ENCODE peak calls at places on chromosomes 4 and X, in seven cellular contexts. P, G, K, Z, J, T and I are unnamed samples.

GRCh38 chrX:13307041-13307440 is 12.8 kb downstream of the ATXN3L start:
- DNase-seq in P (no peak), G (no peak), K (no peak), Z (peak; percentile 24), J (no peak), T (no peak), I (no peak)

GRCh38 chr4:4985844-4986243 is 33.4 kb downstream of the CYTL1 start:
- DNase-seq in P (no peak), G (no peak), K (no peak), Z (no peak), J (no peak), T (no peak), I (no peak)

GRCh38 chr4:141131738-141132688 is 1.3 kb downstream of the RNF150 start:
- DNase-seq in P (peak; percentile 25), G (no peak), K (peak; percentile 31), Z (no peak), J (peak; percentile 32), T (no peak), I (no peak)

GRCh38 chrX:153592966-153593688 is 5.8 kb downstream of the CCNQ start:
- DNase-seq in P (no peak), G (no peak), K (no peak), Z (no peak), J (no peak), T (no peak), I (no peak)

GRCh38 chr4:15717647-15718416 is 15.0 kb downstream of the BST1 start:
- DNase-seq in P (no peak), G (no peak), K (no peak), Z (no peak), J (no peak), T (no peak), I (no peak)

GRCh38 chrX:110180928-110181310 is 137.0 kb downstream of the AMMECR1 start:
- DNase-seq in P (peak; percentile 15), G (no peak), K (no peak), Z (peak; percentile 83), J (no peak), T (no peak), I (no peak)

GRCh38 chrX:9339603-9340569 is 125.0 kb upstream of the TBL1X start:
- DNase-seq in P (no peak), G (no peak), K (no peak), Z (no peak), J (no peak), T (no peak), I (no peak)

GRCh38 chr4:29852537-29852936 is 867.6 kb upstream of the PCDH7 start:
- DNase-seq in P (no peak), G (no peak), K (no peak), Z (no peak), J (no peak), T (no peak), I (no peak)

GRCh38 chr4:78166582-78166981 is 109.5 kb downstream of the FRAS1 start:
- DNase-seq in P (no peak), G (no peak), K (no peak), Z (peak; percentile 16), J (no peak), T (no peak), I (no peak)

GRCh38 chrX:147602297-147602696 is 309.4 kb upstream of the FMR1 start:
- DNase-seq in P (no peak), G (no peak), K (peak; percentile 8), Z (no peak), J (no peak), T (no peak), I (no peak)

GRCh38 chrX:8783100-8784098 is 17.8 kb downstream of the FAM9A start:
- DNase-seq in P (peak; percentile 50), G (no peak), K (no peak), Z (peak; percentile 3), J (no peak), T (no peak), I (peak; percentile 72)

GRCh38 chr4:177574446-177574845 is 132.2 kb upstream of the AGA start:
- DNase-seq in P (no peak), G (no peak), K (no peak), Z (peak; percentile 40), J (no peak), T (no peak), I (no peak)

GRCh38 chrX:85627363-85627762 is 247.9 kb upstream of the POF1B start:
- DNase-seq in P (no peak), G (no peak), K (no peak), Z (no peak), J (no peak), T (no peak), I (no peak)

GRCh38 chr4:173333658-173334084 is 487 bp downstream of the HMGB2 start:
- DNase-seq in P (peak; percentile 47), G (no peak), K (peak; percentile 78), Z (peak; percentile 17), J (no peak), T (peak; percentile 55), I (no peak)

GRCh38 chr4:93334003-93334402 is 494.6 kb upstream of the ATOH1 start:
- DNase-seq in P (no peak), G (peak; percentile 13), K (no peak), Z (no peak), J (no peak), T (no peak), I (no peak)

GRCh38 chr4:142318280-142318679 is 527.8 kb downstream of the INPP4B start:
- DNase-seq in P (no peak), G (no peak), K (no peak), Z (no peak), J (no peak), T (no peak), I (no peak)

GRCh38 chr4:126697748-126698147 is 935.0 kb upstream of the INTU start:
- DNase-seq in P (no peak), G (peak; percentile 26), K (no peak), Z (peak; percentile 88), J (no peak), T (no peak), I (no peak)

GRCh38 chr4:128060130-128060619 is 937 bp upstream of the LARP1B start:
- DNase-seq in P (peak; percentile 36), G (no peak), K (no peak), Z (peak; percentile 36), J (no peak), T (no peak), I (peak; percentile 30)

GRCh38 chr4:98873059-98873458 is 55.9 kb downstream of the EIF4E start:
- DNase-seq in P (no peak), G (no peak), K (no peak), Z (peak; percentile 38), J (no peak), T (no peak), I (no peak)

GRCh38 chrX:118545510-118545909 is 49.9 kb downstream of the DOCK11 start:
- DNase-seq in P (no peak), G (no peak), K (no peak), Z (no peak), J (no peak), T (no peak), I (no peak)

DNA sequence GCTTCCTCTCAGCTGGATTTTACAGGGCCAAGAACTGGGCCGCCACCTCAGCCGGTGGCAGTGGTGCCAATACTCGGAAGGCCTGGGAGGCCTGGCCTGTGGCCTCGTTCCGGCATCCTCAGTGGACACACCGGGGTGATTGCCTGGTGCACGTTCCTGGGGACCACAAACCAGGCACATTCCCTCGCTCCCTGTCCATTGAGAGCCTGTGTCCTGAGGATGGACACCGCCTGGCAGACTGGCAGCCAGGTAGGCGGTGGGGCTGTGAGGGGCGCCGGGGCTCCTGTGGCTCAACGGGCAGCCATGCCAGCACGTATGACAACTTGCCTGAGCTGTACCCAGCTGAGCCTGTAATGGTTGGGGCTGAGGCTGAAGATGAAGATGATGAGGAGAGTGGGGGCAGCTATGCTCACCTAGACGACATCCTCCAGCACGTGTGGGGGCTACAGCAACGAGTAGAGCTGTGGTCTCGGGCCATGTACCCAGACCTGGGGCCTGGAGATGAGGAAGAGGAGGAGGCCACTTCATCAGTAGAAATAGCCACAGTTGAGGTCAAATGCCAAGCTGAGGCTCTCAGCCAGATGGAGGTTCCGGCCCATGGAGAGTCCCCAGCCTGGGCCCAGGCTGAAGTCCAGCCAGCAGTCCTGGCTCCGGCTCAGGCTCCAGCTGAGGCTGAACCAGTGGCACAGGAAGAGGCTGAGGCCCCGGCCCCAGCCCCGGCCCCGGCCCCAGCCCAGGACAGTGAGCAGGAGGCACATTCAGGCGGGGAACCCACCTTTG is 70.4 kb downstream of the STARD8 start:
- DNase-seq in P (no peak), G (no peak), K (no peak), Z (no peak), J (no peak), T (peak; percentile 13), I (no peak)
- TF ChIP-seq CTCF in P (no peak), G (no peak), K (no peak), Z (no peak), J (no peak), T (no peak), I (no peak)

DNA sequence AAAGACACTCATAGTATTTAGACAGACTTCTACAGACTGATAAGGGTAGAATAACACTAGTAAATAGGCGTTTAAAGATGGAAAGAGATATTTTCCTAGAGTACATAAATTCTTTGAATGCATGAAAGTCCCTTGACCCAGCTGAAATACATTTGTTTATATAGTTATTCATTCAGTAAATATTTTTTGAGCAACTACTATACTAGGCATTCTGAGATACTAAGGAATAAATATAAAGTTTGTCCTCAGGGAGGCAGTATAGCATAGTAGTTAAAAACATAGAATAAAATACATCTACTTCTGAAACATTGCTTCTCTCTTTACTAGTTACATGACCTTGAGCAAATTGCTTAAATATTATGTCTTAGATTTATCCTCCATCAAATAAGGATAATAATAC is 27.4 kb downstream of the HMGN5 start:
- DNase-seq in P (peak; percentile 0), G (no peak), K (peak; percentile 12), Z (peak; percentile 32), J (no peak), T (no peak), I (peak; percentile 9)
- TF ChIP-seq CTCF in P (no peak), G (peak; percentile 15), K (peak; percentile 41), Z (peak; percentile 7), J (peak; percentile 57), T (no peak), I (peak; percentile 24)

DNA sequence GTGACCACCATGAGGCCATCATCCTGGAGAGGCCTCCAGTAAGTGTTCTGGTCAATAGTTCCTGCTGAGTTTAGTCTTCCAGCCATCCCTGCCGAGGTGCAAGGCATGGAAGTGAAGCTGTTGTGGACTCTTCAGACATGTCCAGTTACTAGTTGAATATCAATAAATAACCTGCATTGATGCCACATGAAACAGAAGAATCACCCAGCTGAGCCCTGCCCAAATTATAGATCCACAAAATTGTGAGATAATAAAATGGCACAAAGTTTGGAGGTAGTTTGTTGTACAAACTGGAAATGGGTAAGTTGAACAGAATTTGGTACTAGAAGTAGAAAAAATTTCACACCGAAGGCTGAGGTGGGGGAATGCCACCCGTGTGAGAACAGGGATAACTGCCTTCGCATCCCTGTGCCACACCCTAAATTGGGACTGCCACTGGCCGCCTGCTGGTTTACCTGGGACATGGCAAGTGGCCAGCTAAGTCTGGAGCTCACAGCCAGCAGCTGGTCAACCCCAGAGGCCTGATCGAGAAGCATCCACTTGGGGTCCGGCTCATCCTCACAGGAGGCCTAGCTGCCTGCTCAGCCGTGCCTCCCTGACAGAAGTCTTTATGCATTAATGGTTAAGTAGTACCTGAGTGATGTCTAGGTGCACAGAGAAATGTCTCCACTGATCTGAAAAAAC is 184.5 kb downstream of the SPRY1 start:
- DNase-seq in P (no peak), G (no peak), K (no peak), Z (no peak), J (no peak), T (no peak), I (no peak)
- TF ChIP-seq CTCF in P (no peak), G (no peak), K (no peak), Z (no peak), J (no peak), T (no peak), I (no peak)

DNA sequence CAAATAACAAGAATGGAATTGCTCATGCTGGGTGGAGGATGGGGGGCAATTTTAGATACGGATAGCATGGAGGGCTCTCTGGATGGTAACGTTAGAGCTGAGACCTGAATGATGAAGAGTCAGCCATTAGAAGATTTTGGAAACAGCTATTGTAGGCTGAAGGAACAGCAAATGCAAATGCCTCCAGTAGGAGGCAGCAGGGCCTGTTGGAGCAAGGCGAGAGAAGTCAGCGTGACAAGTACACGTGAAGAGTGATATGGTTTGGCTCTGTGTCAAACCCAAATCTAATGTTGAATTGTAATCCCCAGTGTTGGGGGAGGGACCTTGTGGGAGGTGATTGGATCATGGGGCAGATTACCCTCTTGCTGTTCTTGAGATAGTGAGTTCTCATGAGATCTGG is 59.3 kb upstream of the SOD3 start:
- DNase-seq in P (no peak), G (no peak), K (no peak), Z (peak; percentile 52), J (no peak), T (no peak), I (no peak)
- TF ChIP-seq CTCF in P (no peak), G (peak; percentile 39), K (no peak), Z (peak; percentile 65), J (peak; percentile 30), T (no peak), I (peak; percentile 52)